ENCODE peak calls at places on chromosomes 4 and X, in six cellular contexts. L is neuronal stem cell, G is mesendoderm, X is H9, S is IMR-90, J is mesenchymal stem cell. I is an unnamed sample.
A peak's percentile ranks its signal among the peaks of the same experiment; 100 is the strongest.

GRCh38 chr4:57103051-57103450 is 7.1 kb downstream of the IGFBP7 start:
- DNase-seq in L (no peak), G (no peak), X (no peak), S (peak; percentile 35), J (peak; percentile 70), I (no peak)

GRCh38 chrX:31609130-31609529 is 537.3 kb upstream of the FTHL17 start:
- DNase-seq in L (no peak), G (no peak), X (no peak), S (peak; percentile 91), J (peak; percentile 86), I (no peak)

GRCh38 chr4:151548708-151549107 is 139.7 kb downstream of the FHIP1A start:
- DNase-seq in L (no peak), G (no peak), X (no peak), S (no peak), J (no peak), I (no peak)

GRCh38 chr4:23922535-23923115 is 32.8 kb upstream of the PPARGC1A start:
- DNase-seq in L (no peak), G (no peak), X (no peak), S (no peak), J (no peak), I (no peak)

GRCh38 chr4:39353478-39354177 is 12.5 kb downstream of the RFC1 start:
- DNase-seq in L (no peak), G (no peak), X (no peak), S (peak; percentile 39), J (peak; percentile 82), I (no peak)

GRCh38 chrX:85107407-85107806 is 103.7 kb downstream of the APOOL start:
- DNase-seq in L (no peak), G (no peak), X (no peak), S (no peak), J (no peak), I (no peak)

GRCh38 chr4:178633263-178633662 is 1191.0 kb upstream of the AGA start:
- DNase-seq in L (no peak), G (peak; percentile 4), X (no peak), S (no peak), J (no peak), I (no peak)

GRCh38 chrX:12701625-12702024 is 89.6 kb upstream of the PRPS2 start:
- DNase-seq in L (peak; percentile 23), G (peak; percentile 66), X (peak; percentile 53), S (peak; percentile 68), J (peak; percentile 35), I (peak; percentile 55)

GRCh38 chr4:87037921-87038320 is 103.1 kb downstream of the AFF1 start:
- DNase-seq in L (no peak), G (no peak), X (no peak), S (no peak), J (no peak), I (no peak)

GRCh38 chr4:47538516-47538915 is 53.4 kb downstream of the ATP10D start:
- DNase-seq in L (no peak), G (peak; percentile 85), X (no peak), S (peak; percentile 34), J (peak; percentile 21), I (no peak)

GRCh38 chr4:108335081-108335480 is 166.3 kb upstream of the LEF1 start:
- DNase-seq in L (peak; percentile 35), G (no peak), X (no peak), S (no peak), J (no peak), I (no peak)

GRCh38 chr4:108331905-108332632 is 163.3 kb upstream of the LEF1 start:
- DNase-seq in L (no peak), G (peak; percentile 21), X (no peak), S (no peak), J (peak; percentile 85), I (no peak)

GRCh38 chr4:108333353-108333920 is 164.7 kb upstream of the LEF1 start:
- DNase-seq in L (no peak), G (no peak), X (no peak), S (no peak), J (no peak), I (no peak)

GRCh38 chr4:108337923-108338322 is 169.2 kb upstream of the LEF1 start:
- DNase-seq in L (no peak), G (peak; percentile 8), X (no peak), S (peak; percentile 10), J (peak; percentile 76), I (no peak)

DNA sequence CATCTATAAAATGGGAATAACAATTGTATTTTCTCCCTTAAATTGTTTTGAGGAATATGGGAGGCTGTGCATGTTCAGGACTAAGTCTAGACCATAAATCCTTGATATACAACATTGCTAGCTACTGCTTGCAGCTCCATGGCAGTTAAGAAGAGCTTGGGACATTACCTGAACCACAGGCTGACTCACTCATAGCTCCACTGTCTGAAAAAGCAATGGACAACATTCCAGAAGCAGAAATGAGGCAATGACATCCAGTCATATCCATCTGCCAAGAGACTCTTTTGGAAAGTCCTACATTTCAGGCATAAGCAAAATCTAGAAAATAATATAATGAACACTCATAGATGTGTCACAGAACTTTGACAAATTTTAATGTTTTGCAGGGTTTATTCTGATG is 167.3 kb upstream of the LEF1 start:
- DNase-seq in L (no peak), G (no peak), X (no peak), S (no peak), J (peak; percentile 74), I (no peak)
- H2BK120ac ChIP-seq in L (no peak overlapping the region), G (no peak overlapping the region), X (no peak overlapping the region), S (no peak overlapping the region), J (no peak overlapping the region), I (no peak overlapping the region)

GRCh38 chrX:46325312-46325877 is 219.8 kb downstream of the ZNF674 start:
- DNase-seq in L (no peak), G (peak; percentile 85), X (peak; percentile 53), S (peak; percentile 52), J (peak; percentile 67), I (no peak)

GRCh38 chrX:46328133-46328532 is 217.1 kb downstream of the ZNF674 start:
- DNase-seq in L (no peak), G (no peak), X (no peak), S (no peak), J (no peak), I (no peak)

GRCh38 chrX:46324166-46324565 is 221.1 kb downstream of the ZNF674 start:
- DNase-seq in L (no peak), G (no peak), X (no peak), S (no peak), J (no peak), I (no peak)

GRCh38 chrX:46327229-46328081 is 217.8 kb downstream of the ZNF674 start:
- DNase-seq in L (peak; percentile 76), G (peak; percentile 96), X (peak; percentile 93), S (no peak), J (peak; percentile 1), I (peak; percentile 56)

DNA sequence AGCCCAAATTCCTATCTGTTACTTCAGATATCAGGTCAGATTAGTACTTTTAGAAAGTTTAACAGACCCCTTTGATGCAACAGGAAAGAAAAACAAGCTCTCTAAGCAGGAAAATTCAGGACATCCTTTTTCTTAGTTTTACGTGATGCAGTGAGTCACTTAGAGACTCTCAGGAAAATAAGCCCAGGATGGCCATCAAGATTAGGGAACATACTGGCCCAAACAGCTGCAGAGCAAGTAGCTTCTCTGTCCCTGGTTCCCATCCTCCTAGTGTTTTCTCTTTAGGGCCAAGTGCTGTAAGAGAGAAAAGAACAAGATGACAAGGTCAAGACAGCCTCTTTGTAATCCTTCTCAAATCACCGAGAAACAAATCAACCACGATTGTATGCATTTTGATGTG is 219.1 kb downstream of the ZNF674 start:
- DNase-seq in L (no peak), G (peak; percentile 75), X (no peak), S (peak; percentile 15), J (peak; percentile 38), I (no peak)
- H2BK120ac ChIP-seq in L (no peak overlapping the region), G (no peak overlapping the region), X (no peak overlapping the region), S (no peak overlapping the region), J (no peak overlapping the region), I (peak overlapping the region; percentile 79)

GRCh38 chr4:118775405-118775804 is 60.5 kb downstream of the SEC24D start:
- DNase-seq in L (no peak), G (peak; percentile 18), X (no peak), S (no peak), J (no peak), I (no peak)

GRCh38 chr4:118772149-118773081 is 63.5 kb downstream of the SEC24D start:
- DNase-seq in L (peak; percentile 18), G (peak; percentile 54), X (no peak), S (peak; percentile 70), J (peak; percentile 57), I (no peak)

GRCh38 chr4:118774989-118775388 is 60.9 kb downstream of the SEC24D start:
- DNase-seq in L (no peak), G (peak; percentile 26), X (no peak), S (peak; percentile 61), J (peak; percentile 38), I (no peak)

GRCh38 chr4:118773082-118773792 is 62.7 kb downstream of the SEC24D start:
- DNase-seq in L (no peak), G (peak; percentile 77), X (no peak), S (no peak), J (no peak), I (no peak)

GRCh38 chr4:118774321-118774720 is 61.6 kb downstream of the SEC24D start:
- DNase-seq in L (no peak), G (no peak), X (no peak), S (no peak), J (no peak), I (no peak)
- H2BK120ac ChIP-seq in L (no peak overlapping the region), G (no peak overlapping the region), X (no peak overlapping the region), S (no peak overlapping the region), J (no peak overlapping the region), I (no peak overlapping the region)

DNA sequence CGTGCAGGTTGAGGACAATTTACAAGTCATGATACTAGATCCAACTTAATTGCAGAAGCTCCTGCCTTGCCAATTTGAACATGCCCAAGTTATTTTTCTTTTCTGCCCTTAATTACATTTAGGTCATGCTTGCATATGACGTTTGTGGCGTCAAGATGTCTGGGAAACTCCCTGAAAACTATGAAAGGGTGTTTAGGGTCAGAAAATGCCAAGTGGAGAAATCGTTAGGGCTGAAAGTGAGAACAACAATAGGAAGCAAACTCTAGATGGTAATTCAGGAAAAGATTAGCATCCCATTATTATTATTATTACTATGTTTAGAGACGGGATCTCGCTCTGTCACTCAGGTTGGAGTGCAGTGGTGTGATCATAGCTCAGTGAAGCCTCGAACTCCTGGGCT is 38.2 kb upstream of the PLAC8 start:
- DNase-seq in L (no peak), G (no peak), X (no peak), S (no peak), J (no peak), I (no peak)
- H2BK120ac ChIP-seq in L (no peak overlapping the region), G (no peak overlapping the region), X (no peak overlapping the region), S (no peak overlapping the region), J (no peak overlapping the region), I (no peak overlapping the region)

GRCh38 chr4:15139599-15139998 is 137.3 kb downstream of the CPEB2 start:
- DNase-seq in L (no peak), G (no peak), X (no peak), S (no peak), J (no peak), I (no peak)
- H2BK120ac ChIP-seq in L (no peak overlapping the region), G (no peak overlapping the region), X (no peak overlapping the region), S (no peak overlapping the region), J (no peak overlapping the region), I (no peak overlapping the region)

GRCh38 chrX:101419489-101419888 is 11.5 kb downstream of the HNRNPH2 start:
- DNase-seq in L (no peak), G (peak; percentile 37), X (no peak), S (no peak), J (no peak), I (no peak)
- H2BK120ac ChIP-seq in L (no peak overlapping the region), G (no peak overlapping the region), X (no peak overlapping the region), S (no peak overlapping the region), J (no peak overlapping the region), I (no peak overlapping the region)

GRCh38 chr4:78642934-78643333 is 91.4 kb downstream of the ANXA3 start:
- DNase-seq in L (no peak), G (no peak), X (no peak), S (no peak), J (no peak), I (no peak)
- H2BK120ac ChIP-seq in L (no peak overlapping the region), G (no peak overlapping the region), X (no peak overlapping the region), S (peak overlapping the region; percentile 59), J (no peak overlapping the region), I (no peak overlapping the region)